ENCODE peak calls at places on chromosomes 7 and 10, in four cellular contexts. One of them, this sample, is unnamed.

GRCh38 chr10:42836096-42836495 is 53.5 kb downstream of the BMS1 start:
- DNase-seq in fibroblast of lung: no peak
- DNase-seq in CD8-positive, alpha-beta T cell: no peak
- DNase-seq in ovary: no peak
- DNase-seq in this sample: no peak

GRCh38 chr10:124138195-124138882 is 44.9 kb upstream of the CHST15 start:
- DNase-seq in fibroblast of lung: peak
- DNase-seq in CD8-positive, alpha-beta T cell: no peak
- DNase-seq in ovary: no peak
- DNase-seq in this sample: peak

GRCh38 chr10:122055252-122055651 is 66.3 kb downstream of the TACC2 start:
- DNase-seq in fibroblast of lung: no peak
- DNase-seq in CD8-positive, alpha-beta T cell: no peak
- DNase-seq in ovary: no peak
- DNase-seq in this sample: no peak

GRCh38 chr10:75002351-75002725 is 109.1 kb upstream of the SAMD8 start:
- DNase-seq in fibroblast of lung: no peak
- DNase-seq in CD8-positive, alpha-beta T cell: no peak
- DNase-seq in ovary: no peak
- DNase-seq in this sample: no peak

GRCh38 chr10:10831085-10831484 is 186.6 kb upstream of the CELF2 start:
- DNase-seq in fibroblast of lung: peak
- DNase-seq in CD8-positive, alpha-beta T cell: no peak
- DNase-seq in ovary: no peak
- DNase-seq in this sample: peak

GRCh38 chr10:65945071-65945470 is 980.8 kb upstream of the LRRTM3 start:
- DNase-seq in fibroblast of lung: no peak
- DNase-seq in CD8-positive, alpha-beta T cell: no peak
- DNase-seq in ovary: no peak
- DNase-seq in this sample: no peak

GRCh38 chr10:11181996-11182395 is 164.3 kb downstream of the CELF2 start:
- DNase-seq in fibroblast of lung: peak
- DNase-seq in CD8-positive, alpha-beta T cell: no peak
- DNase-seq in ovary: peak
- DNase-seq in this sample: no peak

GRCh38 chr10:785539-786214 is 96.2 kb upstream of the DIP2C start:
- DNase-seq in fibroblast of lung: no peak
- DNase-seq in CD8-positive, alpha-beta T cell: no peak
- DNase-seq in ovary: peak
- DNase-seq in this sample: no peak

GRCh38 chr7:90669492-90669891 is 73.4 kb downstream of the CDK14 start:
- DNase-seq in fibroblast of lung: no peak
- DNase-seq in CD8-positive, alpha-beta T cell: no peak
- DNase-seq in ovary: no peak
- DNase-seq in this sample: no peak

GRCh38 chr7:55472928-55473725 is 99.2 kb downstream of the VOPP1 start:
- DNase-seq in fibroblast of lung: no peak
- DNase-seq in CD8-positive, alpha-beta T cell: no peak
- DNase-seq in ovary: no peak
- DNase-seq in this sample: no peak

GRCh38 chr10:69730251-69731156 is 71.2 kb upstream of the COL13A1 start:
- DNase-seq in fibroblast of lung: peak
- DNase-seq in CD8-positive, alpha-beta T cell: no peak
- DNase-seq in ovary: peak
- DNase-seq in this sample: no peak

DNA sequence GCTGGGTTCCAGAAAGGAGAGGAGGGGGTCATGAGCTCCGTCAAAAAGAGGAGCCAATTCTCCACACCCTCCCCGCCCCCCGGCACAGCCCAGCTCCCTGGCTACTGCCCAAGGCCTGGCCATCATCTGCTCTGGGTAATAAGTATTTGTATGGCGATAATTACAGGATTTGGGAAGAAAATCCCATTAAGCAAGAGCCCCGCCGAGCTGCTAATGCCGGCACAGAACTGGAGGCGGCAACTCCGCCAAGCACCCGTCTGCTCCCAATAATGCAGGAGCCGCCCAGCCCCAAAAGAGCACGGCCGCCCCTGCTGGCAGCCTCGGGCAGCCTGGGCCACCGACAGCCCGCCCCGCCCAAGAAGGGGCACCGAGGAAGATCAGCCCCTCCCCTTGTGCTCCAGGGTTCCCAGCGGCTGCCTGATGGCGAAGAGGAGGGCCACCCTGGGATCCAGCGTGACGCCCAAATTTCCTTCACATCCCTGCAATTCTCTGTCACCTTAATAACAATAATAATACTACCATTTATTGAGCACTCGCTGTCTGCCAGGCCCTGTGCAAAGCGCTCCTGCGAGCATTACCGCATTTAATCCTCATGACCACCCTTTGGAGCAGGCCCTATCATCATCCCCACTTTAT is 5.9 kb downstream of the SLIT1 start:
- DNase-seq in fibroblast of lung: no peak
- DNase-seq in CD8-positive, alpha-beta T cell: no peak
- DNase-seq in ovary: peak
- DNase-seq in this sample: no peak
- TF ChIP-seq CTCF in fibroblast of lung: no peak
- TF ChIP-seq CTCF in CD8-positive, alpha-beta T cell: no peak
- TF ChIP-seq CTCF in ovary: no peak
- TF ChIP-seq CTCF in this sample: peak

GRCh38 chr7:50564630-50565558 is at the start of gene DDC:
- DNase-seq in fibroblast of lung: no peak
- DNase-seq in CD8-positive, alpha-beta T cell: no peak
- DNase-seq in ovary: no peak
- DNase-seq in this sample: no peak
- H3K4me3 ChIP-seq in fibroblast of lung: no peak
- H3K4me3 ChIP-seq in CD8-positive, alpha-beta T cell: no peak
- H3K4me3 ChIP-seq in ovary: no peak
- H3K4me3 ChIP-seq in this sample: no peak

DNA sequence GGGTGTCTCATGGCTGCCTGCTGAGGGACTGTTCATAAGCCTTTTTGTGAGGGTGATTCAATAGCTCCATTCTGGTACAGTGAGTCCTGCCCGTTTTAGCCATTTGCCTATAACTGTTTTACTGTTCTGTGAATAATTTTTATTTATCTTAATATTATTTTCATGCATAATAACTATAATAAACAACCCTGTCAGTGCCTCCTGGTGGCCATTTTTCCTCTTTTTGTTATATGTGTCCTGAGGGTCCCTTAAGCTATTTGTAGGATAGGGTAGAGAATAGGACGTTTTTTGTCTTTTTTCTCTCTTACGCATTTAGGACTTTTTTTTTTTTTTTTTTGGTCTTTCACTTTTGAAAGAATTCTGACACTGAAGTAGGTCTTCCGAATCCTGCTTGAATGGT is 2.9 kb downstream of the C1QL3 start:
- DNase-seq in fibroblast of lung: no peak
- DNase-seq in CD8-positive, alpha-beta T cell: no peak
- DNase-seq in ovary: no peak
- DNase-seq in this sample: no peak
- TF ChIP-seq CTCF in fibroblast of lung: peak
- TF ChIP-seq CTCF in CD8-positive, alpha-beta T cell: no peak
- TF ChIP-seq CTCF in ovary: no peak
- TF ChIP-seq CTCF in this sample: peak

DNA sequence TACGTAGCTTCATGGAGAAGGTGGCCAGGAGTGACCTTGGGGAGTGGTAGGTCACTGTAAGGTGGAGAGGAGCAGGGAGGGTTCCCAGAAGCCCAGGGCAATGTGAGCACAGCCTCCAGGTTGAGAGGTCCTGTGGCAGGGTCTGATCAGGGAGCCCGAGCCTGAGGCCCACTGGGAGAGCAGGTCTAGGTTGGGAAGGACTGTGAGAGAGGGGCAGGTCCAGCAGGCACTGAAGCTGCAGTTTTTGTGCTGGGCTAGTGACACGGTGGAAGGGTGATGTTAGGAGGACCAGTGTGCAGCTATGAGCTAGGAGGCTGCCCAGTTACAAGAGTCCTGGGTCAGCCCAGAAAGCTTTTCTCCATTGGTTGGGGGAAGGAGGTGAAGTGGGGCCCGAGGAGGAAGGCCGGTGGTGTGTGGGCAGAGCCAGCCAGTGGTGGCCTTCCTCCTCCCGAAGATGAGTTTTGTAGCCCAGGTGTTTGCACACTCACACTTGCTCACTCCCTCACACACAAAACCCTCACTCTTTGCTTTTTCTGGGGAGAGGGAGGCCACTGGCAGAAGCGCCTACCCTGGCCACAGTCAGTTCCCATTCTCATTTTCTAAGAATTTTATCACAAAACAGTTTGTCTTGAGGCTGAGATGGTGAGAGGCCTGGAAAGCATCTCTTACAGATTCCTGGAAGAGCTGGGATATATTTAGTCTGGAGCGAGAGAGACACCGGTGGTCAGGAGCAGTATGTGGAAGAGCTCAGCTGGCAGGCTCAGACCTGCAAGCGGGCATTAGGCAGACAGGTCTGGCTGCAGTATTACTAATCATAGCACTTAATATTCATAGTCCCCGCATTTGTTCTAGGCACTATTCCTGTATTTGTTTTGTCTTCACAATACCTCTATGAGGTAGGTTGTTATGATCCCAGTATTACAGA is 57.1 kb downstream of the ZNF467 start:
- DNase-seq in fibroblast of lung: peak
- DNase-seq in CD8-positive, alpha-beta T cell: peak
- DNase-seq in ovary: no peak
- DNase-seq in this sample: no peak
- H3K4me3 ChIP-seq in fibroblast of lung: peak
- H3K4me3 ChIP-seq in CD8-positive, alpha-beta T cell: no peak
- H3K4me3 ChIP-seq in ovary: no peak
- H3K4me3 ChIP-seq in this sample: peak

GRCh38 chr10:51763746-51764145 is 64.4 kb upstream of the CSTF2T start:
- DNase-seq in fibroblast of lung: no peak
- DNase-seq in CD8-positive, alpha-beta T cell: no peak
- DNase-seq in ovary: no peak
- DNase-seq in this sample: no peak
- TF ChIP-seq CTCF in fibroblast of lung: no peak
- TF ChIP-seq CTCF in CD8-positive, alpha-beta T cell: no peak
- TF ChIP-seq CTCF in ovary: no peak
- TF ChIP-seq CTCF in this sample: no peak

GRCh38 chr10:5446390-5446926 is 34.1 kb downstream of the NET1 start:
- DNase-seq in fibroblast of lung: peak
- DNase-seq in CD8-positive, alpha-beta T cell: peak
- DNase-seq in ovary: peak
- DNase-seq in this sample: peak
- H3K4me3 ChIP-seq in fibroblast of lung: peak
- H3K4me3 ChIP-seq in CD8-positive, alpha-beta T cell: peak
- H3K4me3 ChIP-seq in ovary: peak
- H3K4me3 ChIP-seq in this sample: peak

GRCh38 chr10:46254007-46254383 is 32.8 kb upstream of the ANTXRL start:
- DNase-seq in fibroblast of lung: no peak
- DNase-seq in CD8-positive, alpha-beta T cell: no peak
- DNase-seq in ovary: no peak
- DNase-seq in this sample: no peak

GRCh38 chr10:46253076-46254006 is 33.5 kb upstream of the ANTXRL start:
- DNase-seq in fibroblast of lung: no peak
- DNase-seq in CD8-positive, alpha-beta T cell: no peak
- DNase-seq in ovary: no peak
- DNase-seq in this sample: no peak

GRCh38 chr10:46257099-46257498 is 29.7 kb upstream of the ANTXRL start:
- DNase-seq in fibroblast of lung: no peak
- DNase-seq in CD8-positive, alpha-beta T cell: no peak
- DNase-seq in ovary: no peak
- DNase-seq in this sample: no peak

GRCh38 chr10:46254467-46254866 is 32.3 kb upstream of the ANTXRL start:
- DNase-seq in fibroblast of lung: no peak
- DNase-seq in CD8-positive, alpha-beta T cell: no peak
- DNase-seq in ovary: no peak
- DNase-seq in this sample: no peak

DNA sequence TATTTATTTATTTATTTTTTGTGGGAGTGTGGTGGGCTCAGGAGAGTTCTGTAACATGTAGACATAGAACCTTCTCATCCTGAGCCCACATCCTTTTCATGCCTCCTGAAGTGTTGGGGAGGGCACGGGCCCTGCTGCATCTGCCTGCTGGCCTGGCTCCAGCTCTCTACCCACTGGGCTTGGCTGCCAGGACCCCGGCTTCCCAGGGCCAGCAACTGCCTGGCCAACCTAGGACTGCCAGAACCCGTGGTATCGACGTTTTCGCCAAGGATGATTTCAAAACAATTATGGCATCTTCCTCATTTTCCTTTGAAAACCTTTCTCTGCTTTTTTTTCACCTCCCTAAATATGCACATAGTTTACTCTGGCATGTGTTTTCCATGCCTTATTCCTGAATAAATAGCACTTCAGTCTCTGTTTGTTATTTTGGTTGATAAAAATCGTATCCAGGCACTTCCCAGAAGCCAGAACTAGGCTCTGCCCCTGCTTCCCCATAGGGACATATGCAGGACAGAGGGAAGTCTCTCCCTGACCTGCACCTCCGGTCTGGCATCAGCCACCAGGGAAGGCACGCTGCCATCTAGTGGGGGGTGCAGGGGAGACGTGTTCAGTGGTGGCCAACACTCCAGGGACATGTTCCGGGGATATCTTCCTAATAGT is 31.0 kb upstream of the ANTXRL start:
- DNase-seq in fibroblast of lung: peak
- DNase-seq in CD8-positive, alpha-beta T cell: peak
- DNase-seq in ovary: peak
- DNase-seq in this sample: no peak
- TF ChIP-seq CTCF in fibroblast of lung: no peak
- TF ChIP-seq CTCF in CD8-positive, alpha-beta T cell: peak
- TF ChIP-seq CTCF in ovary: no peak
- TF ChIP-seq CTCF in this sample: peak

GRCh38 chr7:159016591-159016990 is 128.1 kb downstream of the VIPR2 start:
- DNase-seq in fibroblast of lung: no peak
- DNase-seq in CD8-positive, alpha-beta T cell: no peak
- DNase-seq in ovary: no peak
- DNase-seq in this sample: no peak

GRCh38 chr7:159015894-159016410 is 128.7 kb downstream of the VIPR2 start:
- DNase-seq in fibroblast of lung: no peak
- DNase-seq in CD8-positive, alpha-beta T cell: no peak
- DNase-seq in ovary: no peak
- DNase-seq in this sample: no peak

GRCh38 chr7:159013825-159014289 is 130.8 kb downstream of the VIPR2 start:
- DNase-seq in fibroblast of lung: no peak
- DNase-seq in CD8-positive, alpha-beta T cell: no peak
- DNase-seq in ovary: peak
- DNase-seq in this sample: no peak

GRCh38 chr7:159014297-159015062 is 130.2 kb downstream of the VIPR2 start:
- DNase-seq in fibroblast of lung: no peak
- DNase-seq in CD8-positive, alpha-beta T cell: no peak
- DNase-seq in ovary: peak
- DNase-seq in this sample: no peak

GRCh38 chr7:159015081-159015893 is 129.4 kb downstream of the VIPR2 start:
- DNase-seq in fibroblast of lung: no peak
- DNase-seq in CD8-positive, alpha-beta T cell: no peak
- DNase-seq in ovary: peak
- DNase-seq in this sample: no peak
- H3K4me3 ChIP-seq in fibroblast of lung: no peak
- H3K4me3 ChIP-seq in CD8-positive, alpha-beta T cell: no peak
- H3K4me3 ChIP-seq in ovary: no peak
- H3K4me3 ChIP-seq in this sample: no peak

GRCh38 chr10:101120520-101120883 is 10.6 kb upstream of the TLX1 start:
- DNase-seq in fibroblast of lung: no peak
- DNase-seq in CD8-positive, alpha-beta T cell: no peak
- DNase-seq in ovary: no peak
- DNase-seq in this sample: no peak
- TF ChIP-seq CTCF in fibroblast of lung: no peak
- TF ChIP-seq CTCF in CD8-positive, alpha-beta T cell: no peak
- TF ChIP-seq CTCF in ovary: no peak
- TF ChIP-seq CTCF in this sample: no peak